ENCODE peak calls at places on chromosomes 2 and 18, in seven cellular contexts. S is lower leg skin; R is CD4-positive, alpha-beta T cell; T is ovary; U is endothelial cell; Z is cortex of kidney; C is COR-L47. L is an unnamed sample.

GRCh38 chr2:213034578-213034977 is 116.8 kb downstream of the IKZF2 start:
- DNase-seq in T (no peak), S (no peak), U (no peak), Z (no peak), C (no peak), R (no peak), L (no peak)

GRCh38 chr18:21242141-21243040 is at the start of gene GREB1L:
- DNase-seq in R (no peak), U (peak; percentile 85), Z (no peak), S (no peak), C (peak; percentile 92), T (peak; percentile 76), L (peak; percentile 21)

GRCh38 chr2:65660340-65660739 is 227.9 kb upstream of the SPRED2 start:
- DNase-seq in Z (no peak), R (no peak), S (no peak), T (no peak), U (no peak), C (no peak), L (no peak)

GRCh38 chr2:71801969-71802368 is 345.7 kb downstream of the CYP26B1 start:
- DNase-seq in T (no peak), Z (no peak), R (no peak), S (peak; percentile 92), U (peak; percentile 81), C (peak; percentile 31), L (peak; percentile 36)

GRCh38 chr2:74440378-74441110 is 1.2 kb downstream of the RTKN start:
- DNase-seq in R (no peak), T (peak; percentile 73), Z (no peak), S (peak; percentile 97), U (peak; percentile 91), C (peak; percentile 83), L (peak; percentile 33)

GRCh38 chr2:96816836-96817702 is 1.0 kb downstream of the CNNM3 start:
- DNase-seq in Z (no peak), C (no peak), S (no peak), R (no peak), T (no peak), U (no peak), L (no peak)

GRCh38 chr2:160200921-160201320 is 849 bp upstream of the ITGB6 start:
- DNase-seq in T (no peak), U (no peak), C (no peak), R (no peak), S (no peak), Z (no peak), L (no peak)

GRCh38 chr2:51812138-51812866 is 780.4 kb upstream of the NRXN1 start:
- DNase-seq in S (no peak), Z (no peak), C (no peak), T (no peak), R (no peak), U (no peak), L (no peak)

GRCh38 chr18:73409242-73409641 is 541.5 kb upstream of the NETO1 start:
- DNase-seq in S (no peak), U (no peak), R (no peak), T (no peak), C (no peak), Z (no peak), L (no peak)

GRCh38 chr18:40868110-40868858 is 1086.8 kb upstream of the PIK3C3 start:
- DNase-seq in Z (no peak), S (no peak), U (no peak), T (no peak), C (no peak), R (no peak), L (no peak)

GRCh38 chr2:100988630-100989417 is 13.3 kb upstream of the RPL31 start:
- DNase-seq in C (no peak), S (peak; percentile 52), Z (no peak), R (no peak), U (no peak), T (no peak), L (no peak)

GRCh38 chr2:226683196-226683595 is 116.4 kb downstream of the IRS1 start:
- DNase-seq in Z (no peak), C (no peak), S (no peak), R (no peak), U (no peak), T (no peak), L (no peak)

GRCh38 chr18:57727952-57728807 is 74.9 kb downstream of the ATP8B1 start:
- DNase-seq in U (no peak), C (no peak), R (no peak), T (no peak), S (no peak), Z (no peak), L (no peak)

GRCh38 chr2:10989151-10989550 is 77.4 kb downstream of the KCNF1 start:
- DNase-seq in S (peak; percentile 50), C (no peak), Z (no peak), T (no peak), U (no peak), R (no peak), L (no peak)

GRCh38 chr2:44941551-44942234 is at the start of gene SIX3:
- DNase-seq in U (no peak), Z (no peak), C (no peak), T (no peak), R (no peak), S (no peak), L (no peak)

GRCh38 chr2:110748489-110748867 is 16.1 kb downstream of the ACOXL start:
- DNase-seq in R (peak; percentile 11), C (peak; percentile 80), S (no peak), Z (no peak), U (no peak), T (no peak), L (no peak)

GRCh38 chr18:76567835-76568445 is 72.9 kb upstream of the ZNF516 start:
- DNase-seq in Z (no peak), U (no peak), T (no peak), C (no peak), S (no peak), R (no peak), L (no peak)

GRCh38 chr2:74041182-74041581 is 56.5 kb downstream of the TET3 start:
- DNase-seq in S (no peak), T (no peak), C (no peak), R (no peak), Z (no peak), U (no peak), L (no peak)

GRCh38 chr2:163231666-163232065 is 393.1 kb upstream of the KCNH7 start:
- DNase-seq in C (no peak), R (no peak), Z (no peak), U (no peak), S (no peak), T (no peak), L (no peak)

GRCh38 chr2:44551497-44551896 is 189.8 kb downstream of the CAMKMT start:
- DNase-seq in U (no peak), R (no peak), Z (no peak), T (no peak), S (no peak), C (no peak), L (no peak)

GRCh38 chr2:152242787-152243472 is 67.4 kb upstream of the STAM2 start:
- DNase-seq in C (no peak), U (no peak), R (no peak), Z (no peak), S (no peak), T (no peak), L (no peak)

GRCh38 chr2:163733301-163733938 is 2.4 kb downstream of the FIGN start:
- DNase-seq in S (no peak), U (no peak), T (peak; percentile 44), R (no peak), C (peak; percentile 37), Z (no peak), L (no peak)

GRCh38 chr2:39091535-39091934 is 29.3 kb downstream of the SOS1 start:
- DNase-seq in R (no peak), C (no peak), Z (no peak), T (no peak), S (no peak), U (no peak), L (no peak)

L was measured in hypothalamus.